ENCODE peak calls at places on chromosomes 2 and 18, in nine cellular contexts. V, J, Y, E, I, P, N, Z and R are unnamed samples.

GRCh38 chr2:59297829-59298228 is 1056.7 kb upstream of the FANCL start:
- DNase-seq in V (no peak), J (no peak), Y (peak; percentile 26), E (no peak), I (no peak), P (no peak), N (no peak), Z (no peak), R (no peak)

GRCh38 chr2:151056870-151057269 is 204.8 kb downstream of the RBM43 start:
- DNase-seq in V (no peak), J (no peak), Y (no peak), E (no peak), I (no peak), P (no peak), N (no peak), Z (no peak), R (no peak)

GRCh38 chr18:63974991-63975390 is 5.1 kb downstream of the SERPINB8 start:
- DNase-seq in V (peak; percentile 21), J (peak; percentile 72), Y (no peak), E (peak; percentile 41), I (no peak), P (no peak), N (no peak), Z (no peak), R (no peak)

GRCh38 chr2:172953411-172953810 is 122.2 kb upstream of the MAP3K20 start:
- DNase-seq in V (no peak), J (no peak), Y (no peak), E (no peak), I (no peak), P (no peak), N (no peak), Z (no peak), R (no peak)

GRCh38 chr18:48714873-48715272 is 176.0 kb downstream of the CTIF start:
- DNase-seq in V (no peak), J (no peak), Y (no peak), E (peak; percentile 39), I (no peak), P (no peak), N (no peak), Z (no peak), R (no peak)

GRCh38 chr2:137947714-137948336 is 16.4 kb upstream of the HNMT start:
- DNase-seq in V (peak; percentile 59), J (peak; percentile 63), Y (peak; percentile 78), E (peak; percentile 75), I (peak; percentile 48), P (no peak), N (peak; percentile 32), Z (peak; percentile 74), R (no peak)

GRCh38 chr2:220785181-220785580 is 786.9 kb downstream of the EPHA4 start:
- DNase-seq in V (no peak), J (no peak), Y (no peak), E (no peak), I (no peak), P (no peak), N (no peak), Z (no peak), R (no peak)

GRCh38 chr2:200703132-200703925 is 108.4 kb upstream of the BZW1 start:
- DNase-seq in V (peak; percentile 68), J (peak; percentile 69), Y (no peak), E (peak; percentile 76), I (no peak), P (no peak), N (peak; percentile 15), Z (no peak), R (no peak)

GRCh38 chr18:25662247-25662646 is 310.3 kb upstream of the ZNF521 start:
- DNase-seq in V (no peak), J (no peak), Y (no peak), E (no peak), I (no peak), P (no peak), N (no peak), Z (no peak), R (no peak)

GRCh38 chr18:22604390-22604985 is 186.8 kb upstream of the CTAGE1 start:
- DNase-seq in V (no peak), J (no peak), Y (peak; percentile 30), E (no peak), I (no peak), P (no peak), N (no peak), Z (no peak), R (no peak)

GRCh38 chr2:239926587-239927234 is 98.4 kb downstream of the NDUFA10 start:
- DNase-seq in V (no peak), J (no peak), Y (peak; percentile 8), E (no peak), I (peak; percentile 11), P (no peak), N (no peak), Z (no peak), R (peak; percentile 7)

GRCh38 chr2:182077023-182077422 is 91.4 kb downstream of the PPP1R1C start:
- DNase-seq in V (no peak), J (no peak), Y (no peak), E (no peak), I (no peak), P (no peak), N (no peak), Z (no peak), R (no peak)

GRCh38 chr18:45686892-45687611 is 36.9 kb upstream of the SLC14A1 start:
- DNase-seq in V (no peak), J (peak; percentile 100), Y (peak; percentile 57), E (no peak), I (peak; percentile 11), P (no peak), N (no peak), Z (no peak), R (peak; percentile 90)

GRCh38 chr2:239443666-239444567 is 43.1 kb upstream of the HDAC4 start:
- DNase-seq in V (no peak), J (no peak), Y (no peak), E (no peak), I (no peak), P (no peak), N (no peak), Z (no peak), R (no peak)

GRCh38 chr18:48408727-48409590 is at the start of gene ZBTB7C:
- DNase-seq in V (no peak), J (no peak), Y (peak; percentile 46), E (peak; percentile 65), I (peak; percentile 46), P (no peak), N (peak; percentile 83), Z (no peak), R (peak; percentile 78)

GRCh38 chr2:228747478-228747877 is 523.6 kb downstream of the PID1 start:
- DNase-seq in V (no peak), J (no peak), Y (peak; percentile 29), E (no peak), I (no peak), P (no peak), N (no peak), Z (no peak), R (no peak)

GRCh38 chr2:236715077-236715476 is 145.5 kb downstream of the ACKR3 start:
- DNase-seq in V (no peak), J (no peak), Y (peak; percentile 39), E (no peak), I (no peak), P (no peak), N (peak; percentile 30), Z (no peak), R (peak; percentile 62)

GRCh38 chr2:236177967-236178909 is 10.1 kb upstream of the GBX2 start:
- DNase-seq in V (peak; percentile 56), J (no peak), Y (peak; percentile 35), E (peak; percentile 85), I (peak; percentile 72), P (no peak), N (peak; percentile 93), Z (peak; percentile 74), R (no peak)

GRCh38 chr18:58391113-58391892 is 237.6 kb downstream of the ALPK2 start:
- DNase-seq in V (no peak), J (no peak), Y (no peak), E (no peak), I (no peak), P (no peak), N (peak; percentile 34), Z (no peak), R (no peak)
- TF ChIP-seq POLR2AphosphoS5 in V (no peak), J (no peak), Y (no peak), E (no peak), I (no peak), P (no peak), N (no peak), Z (peak; percentile 81), R (no peak)

GRCh38 chr2:4992226-4992625 is 700.0 kb upstream of the SOX11 start:
- DNase-seq in V (no peak), J (no peak), Y (no peak), E (peak; percentile 3), I (no peak), P (no peak), N (peak; percentile 41), Z (no peak), R (no peak)
- TF ChIP-seq CTCF in V (no peak), J (no peak), Y (no peak), E (peak; percentile 34), I (no peak), P (peak; percentile 48), N (no peak), Z (no peak), R (no peak)

GRCh38 chr2:101111917-101112771 is 39.0 kb downstream of the TBC1D8 start:
- DNase-seq in V (no peak), J (no peak), Y (no peak), E (no peak), I (no peak), P (no peak), N (peak; percentile 37), Z (peak; percentile 72), R (no peak)
- H3K27ac ChIP-seq in V (peak overlapping the region; percentile 73), J (peak overlapping the region; percentile 66), Y (peak overlapping the region; percentile 56), E (peak overlapping the region; percentile 97), I (no peak overlapping the region), P (no peak overlapping the region), N (peak overlapping the region; percentile 97), Z (peak overlapping the region; percentile 7), R (no peak overlapping the region)

GRCh38 chr2:73998451-73998850 is 13.7 kb downstream of the TET3 start:
- DNase-seq in V (no peak), J (no peak), Y (no peak), E (no peak), I (no peak), P (no peak), N (no peak), Z (no peak), R (no peak)
- TF ChIP-seq POLR2AphosphoS5 in V (no peak), J (no peak), Y (no peak), E (no peak), I (no peak), P (no peak), N (no peak), Z (no peak), R (no peak)

DNA sequence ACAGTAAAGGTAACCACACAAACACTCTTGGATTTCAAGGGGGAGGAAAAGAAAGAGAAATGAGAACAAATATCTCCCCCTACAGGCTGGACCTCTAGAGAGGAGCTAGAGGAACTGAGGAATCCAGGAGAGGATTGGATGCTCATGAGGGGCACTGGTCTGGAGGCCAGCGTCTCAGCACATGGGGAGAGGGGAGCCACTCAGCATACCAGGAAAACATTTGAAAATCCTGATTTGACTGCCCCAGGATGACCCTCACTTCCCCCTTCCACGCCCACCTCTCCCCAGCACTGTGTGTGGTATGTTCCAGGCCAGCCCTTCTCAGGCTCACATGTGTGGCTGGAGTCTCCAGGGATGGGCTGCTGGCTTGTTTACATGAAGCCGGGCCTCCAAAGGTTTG is 396.8 kb upstream of the ID2 start:
- DNase-seq in V (peak; percentile 7), J (no peak), Y (no peak), E (peak; percentile 46), I (no peak), P (no peak), N (no peak), Z (no peak), R (no peak)
- TF ChIP-seq CTCF in V (peak; percentile 4), J (no peak), Y (no peak), E (peak; percentile 44), I (peak; percentile 31), P (peak; percentile 56), N (peak; percentile 38), Z (no peak), R (no peak)

GRCh38 chr2:42928692-42929576 is 136.6 kb upstream of the HAAO start:
- DNase-seq in V (no peak), J (peak; percentile 64), Y (no peak), E (peak; percentile 86), I (peak; percentile 70), P (no peak), N (peak; percentile 76), Z (no peak), R (no peak)
- H3K27ac ChIP-seq in V (no peak overlapping the region), J (peak overlapping the region; percentile 80), Y (peak overlapping the region; percentile 80), E (peak overlapping the region; percentile 23), I (peak overlapping the region; percentile 91), P (peak overlapping the region; percentile 56), N (peak overlapping the region; percentile 39), Z (peak overlapping the region; percentile 95), R (peak overlapping the region; percentile 82)